ENCODE peak calls at places on chromosomes 13 and 19, in seven cellular contexts. L is psoas muscle, V is astrocyte of the spinal cord, J is thoracic aorta, B is SJSA1, D is lower lobe of right lung, E is right lobe of liver. Z is an unnamed sample.

GRCh38 chr13:84821261-84821660 is 939.0 kb upstream of the SLITRK1 start:
- DNase-seq in L (no peak), V (no peak), J (no peak), B (no peak), D (no peak), E (no peak), Z (no peak)

GRCh38 chr19:12918253-12918652 is 840 bp downstream of the SYCE2 start:
- DNase-seq in L (no peak), V (no peak), J (no peak), B (no peak), D (no peak), E (no peak), Z (no peak)

GRCh38 chr19:21117041-21117907 is 24.6 kb upstream of the ZNF431 start:
- DNase-seq in L (no peak), V (peak; percentile 1), J (no peak), B (no peak), D (no peak), E (no peak), Z (no peak)

GRCh38 chr19:48558018-48558684 is 6.2 kb downstream of the SULT2B1 start:
- DNase-seq in L (peak; percentile 36), V (peak; percentile 22), J (no peak), B (no peak), D (peak; percentile 71), E (no peak), Z (no peak)

GRCh38 chr13:74773263-74773662 is 639.1 kb upstream of the KLF12 start:
- DNase-seq in L (no peak), V (no peak), J (no peak), B (no peak), D (no peak), E (no peak), Z (no peak)

GRCh38 chr19:34366670-34367423 is 1.9 kb downstream of the GPI start:
- DNase-seq in L (no peak), V (peak; percentile 36), J (no peak), B (no peak), D (no peak), E (no peak), Z (no peak)

GRCh38 chr19:42135836-42136235 is 3.6 kb upstream of the POU2F2 start:
- DNase-seq in L (no peak), V (no peak), J (no peak), B (no peak), D (no peak), E (no peak), Z (no peak)

GRCh38 chr19:40272261-40272660 is 12.9 kb downstream of the AKT2 start:
- DNase-seq in L (no peak), V (no peak), J (no peak), B (no peak), D (no peak), E (no peak), Z (no peak)

GRCh38 chr19:35977446-35978222 is 17.4 kb upstream of the SDHAF1 start:
- DNase-seq in L (no peak), V (no peak), J (no peak), B (no peak), D (no peak), E (no peak), Z (no peak)

GRCh38 chr13:98761979-98762616 is 9.6 kb upstream of the SLC15A1 start:
- DNase-seq in L (no peak), V (no peak), J (no peak), B (no peak), D (no peak), E (peak; percentile 33), Z (no peak)

GRCh38 chr19:4369888-4370260 is 26.5 kb downstream of the MPND start:
- DNase-seq in L (peak; percentile 42), V (peak; percentile 40), J (no peak), B (no peak), D (peak; percentile 74), E (no peak), Z (peak; percentile 64)

GRCh38 chr13:110263906-110264305 is 43.1 kb downstream of the COL4A1 start:
- DNase-seq in L (no peak), V (no peak), J (no peak), B (no peak), D (no peak), E (no peak), Z (no peak)

GRCh38 chr13:36030670-36031331 is 100.4 kb downstream of the DCLK1 start:
- DNase-seq in L (no peak), V (peak; percentile 95), J (no peak), B (no peak), D (no peak), E (no peak), Z (no peak)

GRCh38 chr13:37089495-37089894 is 16.0 kb downstream of the CSNK1A1L start:
- DNase-seq in L (no peak), V (no peak), J (no peak), B (no peak), D (no peak), E (no peak), Z (no peak)

GRCh38 chr19:18750295-18750970 is 40.7 kb downstream of the COMP start:
- DNase-seq in L (no peak), V (no peak), J (no peak), B (no peak), D (no peak), E (no peak), Z (peak; percentile 56)

GRCh38 chr13:40205771-40206240 is 460.6 kb downstream of the FOXO1 start:
- DNase-seq in L (no peak), V (no peak), J (no peak), B (no peak), D (no peak), E (no peak), Z (no peak)

GRCh38 chr13:37453246-37453645 is 145.3 kb downstream of the POSTN start:
- DNase-seq in L (no peak), V (no peak), J (no peak), B (no peak), D (no peak), E (no peak), Z (no peak)

GRCh38 chr13:77383097-77383496 is 56.2 kb upstream of the MYCBP2 start:
- DNase-seq in L (no peak), V (no peak), J (no peak), B (no peak), D (no peak), E (no peak), Z (no peak)

GRCh38 chr19:12639901-12640613 is 26.5 kb downstream of the MAN2B1 start:
- DNase-seq in L (peak; percentile 82), V (peak; percentile 71), J (peak; percentile 45), B (peak; percentile 63), D (peak; percentile 90), E (peak; percentile 87), Z (no peak)

GRCh38 chr13:106246237-106246636 is 289.2 kb downstream of the EFNB2 start:
- DNase-seq in L (no peak), V (peak; percentile 26), J (no peak), B (no peak), D (no peak), E (no peak), Z (no peak)

GRCh38 chr19:46427518-46427917 is 1.2 kb downstream of the PNMA8C start:
- DNase-seq in L (no peak), V (no peak), J (no peak), B (no peak), D (peak; percentile 27), E (no peak), Z (no peak)
- H3K4me3 ChIP-seq in L (no peak overlapping the region), V (no peak overlapping the region), J (peak overlapping the region; percentile 76), B (no peak overlapping the region), D (no peak overlapping the region), E (no peak overlapping the region), Z (no peak overlapping the region)

DNA sequence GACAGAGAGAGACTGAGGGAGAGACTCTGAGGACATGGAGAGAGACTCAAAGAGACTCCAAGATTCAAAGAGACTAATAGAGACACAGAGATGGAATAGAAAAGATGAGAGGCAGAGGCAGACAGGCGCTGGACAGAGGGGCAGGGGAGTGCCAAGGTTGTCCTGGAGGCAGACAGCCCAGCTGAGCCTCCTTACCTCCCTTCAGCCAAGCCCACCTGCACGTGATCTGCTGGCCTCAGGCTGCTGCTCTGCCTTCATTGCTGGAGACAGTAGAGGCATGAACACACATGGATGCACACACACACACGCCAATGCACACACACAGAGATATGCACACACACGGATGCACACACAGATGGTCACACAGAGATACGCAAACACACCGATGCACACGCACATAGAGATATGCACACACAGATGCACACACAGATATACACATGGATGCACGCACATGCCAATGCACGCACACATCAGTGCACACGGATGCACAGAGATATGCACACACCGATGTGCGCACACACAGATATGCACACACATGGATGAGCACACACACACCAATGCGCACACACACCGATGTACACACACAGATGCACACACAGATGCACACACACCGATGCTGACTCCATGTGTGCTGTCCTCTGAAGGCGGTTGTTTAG is 3.3 kb upstream of the F10 start:
- DNase-seq in L (no peak), V (no peak), J (no peak), B (no peak), D (no peak), E (no peak), Z (no peak)
- H3K4me3 ChIP-seq in L (no peak overlapping the region), V (no peak overlapping the region), J (no peak overlapping the region), B (no peak overlapping the region), D (no peak overlapping the region), E (no peak overlapping the region), Z (no peak overlapping the region)

GRCh38 chr19:29290853-29291252 is 77.9 kb upstream of the UQCRFS1 start:
- DNase-seq in L (no peak), V (no peak), J (no peak), B (no peak), D (no peak), E (no peak), Z (no peak)
- H3K4me3 ChIP-seq in L (no peak overlapping the region), V (no peak overlapping the region), J (no peak overlapping the region), B (no peak overlapping the region), D (no peak overlapping the region), E (no peak overlapping the region), Z (no peak overlapping the region)

GRCh38 chr19:57807541-57807940 is 7.2 kb downstream of the ZNF552 start:
- DNase-seq in L (no peak), V (no peak), J (no peak), B (no peak), D (no peak), E (no peak), Z (no peak)

GRCh38 chr19:57803265-57803593 is 11.5 kb downstream of the ZNF552 start:
- DNase-seq in L (no peak), V (no peak), J (no peak), B (no peak), D (no peak), E (no peak), Z (no peak)

GRCh38 chr19:57800696-57801095 is 14.0 kb downstream of the ZNF552 start:
- DNase-seq in L (no peak), V (no peak), J (no peak), B (no peak), D (no peak), E (no peak), Z (no peak)

GRCh38 chr19:57802269-57802668 is 12.4 kb downstream of the ZNF552 start:
- DNase-seq in L (no peak), V (no peak), J (no peak), B (no peak), D (no peak), E (no peak), Z (no peak)

DNA sequence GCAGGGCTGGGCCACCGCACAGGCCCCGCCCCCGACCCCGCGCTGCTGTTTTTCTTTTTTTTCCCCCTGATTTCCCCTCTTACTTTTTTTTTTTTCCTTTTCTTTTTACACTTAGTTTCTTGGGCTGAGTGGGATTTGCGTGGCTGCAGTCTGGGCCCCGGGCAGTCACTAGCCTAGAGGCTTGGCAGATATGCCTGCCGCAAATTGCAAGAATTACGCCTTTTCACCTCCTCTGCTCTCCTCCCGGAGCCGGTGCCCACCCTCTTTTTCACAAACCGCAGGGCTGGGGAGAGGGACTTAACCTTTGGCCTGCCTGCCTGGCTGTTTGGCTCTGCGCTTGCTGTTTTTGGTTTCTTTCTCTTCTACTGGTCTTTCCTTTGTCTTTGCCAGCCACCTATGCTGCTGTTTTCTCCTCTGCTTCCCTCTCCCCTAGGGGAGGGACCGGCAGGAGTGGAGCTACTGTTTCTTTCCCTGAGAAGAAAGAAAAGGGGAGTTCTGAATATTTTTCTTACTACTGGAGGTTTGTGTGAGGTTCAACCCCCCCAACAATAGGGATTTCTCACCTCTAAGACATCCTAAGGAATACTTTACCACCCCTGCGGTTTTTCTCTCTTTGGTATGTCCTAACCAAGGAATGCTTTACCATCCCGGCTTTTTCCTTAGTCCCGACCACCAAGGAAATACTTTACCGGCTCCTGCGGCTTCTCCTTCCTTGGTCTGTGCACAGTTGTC is 11.0 kb downstream of the ZNF552 start:
- DNase-seq in L (no peak), V (peak; percentile 93), J (no peak), B (peak; percentile 82), D (no peak), E (peak; percentile 44), Z (no peak)
- H3K4me3 ChIP-seq in L (peak overlapping the region; percentile 64), V (peak overlapping the region; percentile 83), J (peak overlapping the region; percentile 77), B (peak overlapping the region; percentile 46), D (peak overlapping the region; percentile 58), E (peak overlapping the region; percentile 52), Z (peak overlapping the region; percentile 36)

Z was measured in RWPE2.